ENCODE peak calls at places on chromosomes 2 and 18, in seven cellular contexts. One of them, this sample, is unnamed.
A peak's percentile ranks its signal among the peaks of the same experiment; 100 is the strongest.

GRCh38 chr2:19349911-19350677 is 8.3 kb downstream of the OSR1 start:
- DNase-seq in left lung: no peak
- DNase-seq in COR-L47: no peak
- DNase-seq in natural killer cell: peak; percentile 61
- DNase-seq in HT1080: no peak
- DNase-seq in ACHN: peak; percentile 44
- DNase-seq in left cardiac atrium: peak; percentile 67
- DNase-seq in this sample: no peak

GRCh38 chr2:225764346-225764745 is 364.8 kb downstream of the NYAP2 start:
- DNase-seq in left lung: no peak
- DNase-seq in left cardiac atrium: no peak
- DNase-seq in natural killer cell: no peak
- DNase-seq in HT1080: no peak
- DNase-seq in ACHN: no peak
- DNase-seq in COR-L47: no peak
- DNase-seq in this sample: no peak

GRCh38 chr18:24426398-24427294 is at the start of gene IMPACT:
- DNase-seq in natural killer cell: peak; percentile 76
- DNase-seq in left lung: peak; percentile 84
- DNase-seq in ACHN: peak; percentile 84
- DNase-seq in left cardiac atrium: peak; percentile 90
- DNase-seq in COR-L47: peak; percentile 83
- DNase-seq in HT1080: peak; percentile 79
- DNase-seq in this sample: peak; percentile 47

GRCh38 chr2:237156131-237156856 is 70.6 kb downstream of the COPS8 start:
- DNase-seq in left lung: no peak
- DNase-seq in natural killer cell: no peak
- DNase-seq in HT1080: peak; percentile 57
- DNase-seq in left cardiac atrium: peak; percentile 73
- DNase-seq in COR-L47: no peak
- DNase-seq in ACHN: no peak
- DNase-seq in this sample: peak; percentile 76

GRCh38 chr2:189854152-189854551 is 69.9 kb downstream of the PMS1 start:
- DNase-seq in natural killer cell: no peak
- DNase-seq in HT1080: no peak
- DNase-seq in left cardiac atrium: no peak
- DNase-seq in left lung: no peak
- DNase-seq in COR-L47: no peak
- DNase-seq in ACHN: no peak
- DNase-seq in this sample: no peak

GRCh38 chr2:119408221-119408619 is 23.4 kb upstream of the TMEM37 start:
- DNase-seq in ACHN: no peak
- DNase-seq in COR-L47: no peak
- DNase-seq in left lung: peak; percentile 55
- DNase-seq in left cardiac atrium: no peak
- DNase-seq in HT1080: no peak
- DNase-seq in natural killer cell: no peak
- DNase-seq in this sample: no peak

GRCh38 chr2:46632349-46632748 is 153.0 kb downstream of the TMEM247 start:
- DNase-seq in natural killer cell: no peak
- DNase-seq in COR-L47: no peak
- DNase-seq in ACHN: peak; percentile 60
- DNase-seq in HT1080: peak; percentile 67
- DNase-seq in left lung: no peak
- DNase-seq in left cardiac atrium: no peak
- DNase-seq in this sample: peak; percentile 62

GRCh38 chr2:10137053-10137843 is 14.7 kb downstream of the RRM2 start:
- DNase-seq in ACHN: no peak
- DNase-seq in HT1080: peak; percentile 45
- DNase-seq in COR-L47: no peak
- DNase-seq in left cardiac atrium: no peak
- DNase-seq in natural killer cell: no peak
- DNase-seq in left lung: no peak
- DNase-seq in this sample: no peak

GRCh38 chr2:1886405-1886992 is 142.2 kb upstream of the PXDN start:
- DNase-seq in HT1080: no peak
- DNase-seq in ACHN: peak; percentile 66
- DNase-seq in left cardiac atrium: peak; percentile 72
- DNase-seq in COR-L47: no peak
- DNase-seq in natural killer cell: peak; percentile 23
- DNase-seq in left lung: peak; percentile 56
- DNase-seq in this sample: peak; percentile 25

GRCh38 chr18:39946623-39947061 is 2008.4 kb upstream of the PIK3C3 start:
- DNase-seq in left cardiac atrium: peak; percentile 24
- DNase-seq in natural killer cell: no peak
- DNase-seq in COR-L47: no peak
- DNase-seq in HT1080: peak; percentile 78
- DNase-seq in left lung: peak; percentile 32
- DNase-seq in ACHN: peak; percentile 41
- DNase-seq in this sample: no peak

GRCh38 chr2:161061786-161062185 is 98.4 kb upstream of the TANK start:
- DNase-seq in left cardiac atrium: no peak
- DNase-seq in HT1080: no peak
- DNase-seq in ACHN: no peak
- DNase-seq in left lung: no peak
- DNase-seq in COR-L47: no peak
- DNase-seq in natural killer cell: no peak
- DNase-seq in this sample: no peak

GRCh38 chr2:96665083-96665569 is 22.6 kb downstream of the FER1L5 start:
- DNase-seq in left lung: peak; percentile 62
- DNase-seq in left cardiac atrium: peak; percentile 55
- DNase-seq in HT1080: peak; percentile 92
- DNase-seq in natural killer cell: no peak
- DNase-seq in COR-L47: no peak
- DNase-seq in ACHN: peak; percentile 74
- DNase-seq in this sample: peak; percentile 89

GRCh38 chr2:64453710-64454315 is at the start of gene LGALSL:
- DNase-seq in HT1080: peak; percentile 25
- DNase-seq in natural killer cell: no peak
- DNase-seq in left lung: peak; percentile 85
- DNase-seq in ACHN: peak; percentile 84
- DNase-seq in COR-L47: peak; percentile 22
- DNase-seq in left cardiac atrium: peak; percentile 82
- DNase-seq in this sample: no peak

GRCh38 chr2:219294356-219295351 is 14.5 kb downstream of the PTPRN start:
- DNase-seq in natural killer cell: peak; percentile 88
- DNase-seq in ACHN: peak; percentile 86
- DNase-seq in COR-L47: peak; percentile 64
- DNase-seq in left lung: peak; percentile 89
- DNase-seq in left cardiac atrium: peak; percentile 90
- DNase-seq in HT1080: peak; percentile 75
- DNase-seq in this sample: peak; percentile 67

GRCh38 chr18:79399275-79400081 is 3.7 kb downstream of the NFATC1 start:
- DNase-seq in COR-L47: no peak
- DNase-seq in natural killer cell: no peak
- DNase-seq in left lung: peak; percentile 35
- DNase-seq in HT1080: no peak
- DNase-seq in left cardiac atrium: no peak
- DNase-seq in ACHN: no peak
- DNase-seq in this sample: no peak

GRCh38 chr2:187364696-187365095 is 83.4 kb downstream of the CALCRL start:
- DNase-seq in COR-L47: no peak
- DNase-seq in ACHN: no peak
- DNase-seq in natural killer cell: no peak
- DNase-seq in left lung: no peak
- DNase-seq in HT1080: no peak
- DNase-seq in left cardiac atrium: no peak
- DNase-seq in this sample: no peak

GRCh38 chr2:54206596-54206995 is 49.4 kb downstream of the TSPYL6 start:
- DNase-seq in HT1080: peak; percentile 27
- DNase-seq in COR-L47: peak; percentile 76
- DNase-seq in left cardiac atrium: no peak
- DNase-seq in natural killer cell: no peak
- DNase-seq in left lung: no peak
- DNase-seq in ACHN: peak; percentile 76
- DNase-seq in this sample: no peak

GRCh38 chr2:191945623-191946022 is 98.7 kb upstream of the CAVIN2 start:
- DNase-seq in natural killer cell: no peak
- DNase-seq in HT1080: no peak
- DNase-seq in left lung: no peak
- DNase-seq in ACHN: no peak
- DNase-seq in COR-L47: no peak
- DNase-seq in left cardiac atrium: no peak
- DNase-seq in this sample: no peak

GRCh38 chr18:1353025-1353424 is 448.4 kb downstream of the ADCYAP1 start:
- DNase-seq in ACHN: no peak
- DNase-seq in left lung: no peak
- DNase-seq in left cardiac atrium: no peak
- DNase-seq in COR-L47: no peak
- DNase-seq in natural killer cell: no peak
- DNase-seq in HT1080: no peak
- DNase-seq in this sample: no peak

GRCh38 chr2:224133387-224133786 is 94.3 kb upstream of the SERPINE2 start:
- DNase-seq in left lung: no peak
- DNase-seq in HT1080: no peak
- DNase-seq in ACHN: no peak
- DNase-seq in COR-L47: no peak
- DNase-seq in natural killer cell: no peak
- DNase-seq in left cardiac atrium: no peak
- DNase-seq in this sample: no peak

GRCh38 chr2:50952596-50952995 is 79.3 kb downstream of the NRXN1 start:
- DNase-seq in natural killer cell: no peak
- DNase-seq in left lung: no peak
- DNase-seq in ACHN: no peak
- DNase-seq in left cardiac atrium: no peak
- DNase-seq in HT1080: peak; percentile 73
- DNase-seq in COR-L47: no peak
- DNase-seq in this sample: no peak

GRCh38 chr2:112880081-112880531 is 30.9 kb upstream of the IL37 start:
- DNase-seq in ACHN: no peak
- DNase-seq in HT1080: peak; percentile 89
- DNase-seq in left lung: no peak
- DNase-seq in left cardiac atrium: no peak
- DNase-seq in natural killer cell: no peak
- DNase-seq in COR-L47: no peak
- DNase-seq in this sample: peak; percentile 63

GRCh38 chr2:38125830-38126229 is 49.9 kb upstream of the CYP1B1 start:
- DNase-seq in natural killer cell: no peak
- DNase-seq in COR-L47: no peak
- DNase-seq in left cardiac atrium: no peak
- DNase-seq in left lung: no peak
- DNase-seq in HT1080: no peak
- DNase-seq in ACHN: no peak
- DNase-seq in this sample: no peak

GRCh38 chr2:143685439-143686078 is 556.3 kb downstream of the ARHGAP15 start:
- DNase-seq in natural killer cell: no peak
- DNase-seq in left lung: no peak
- DNase-seq in HT1080: no peak
- DNase-seq in left cardiac atrium: no peak
- DNase-seq in COR-L47: peak; percentile 41
- DNase-seq in ACHN: no peak
- DNase-seq in this sample: no peak

This sample was measured in RCC 7860.